ENCODE peak calls at places on chromosome 14, in seven cellular contexts. K, Y, C, T, U, O and H are unnamed samples.

GRCh38 chr14:64773046-64773445 is 68.8 kb downstream of the PLEKHG3 start:
- DNase-seq in Y (no peak), K (no peak), T (no peak), C (no peak), O (no peak), U (no peak), H (no peak)

GRCh38 chr14:65303902-65304222 is 108.7 kb upstream of the FUT8 start:
- DNase-seq in C (no peak), Y (no peak), U (no peak), T (no peak), O (no peak), K (no peak), H (no peak)

GRCh38 chr14:28609228-28609828 is 157.3 kb upstream of the FOXG1 start:
- DNase-seq in Y (no peak), T (peak; percentile 15), C (peak; percentile 13), K (no peak), O (no peak), U (peak; percentile 64), H (peak; percentile 59)

GRCh38 chr14:32473476-32473875 is 144.4 kb downstream of the AKAP6 start:
- DNase-seq in Y (no peak), O (no peak), C (peak; percentile 60), U (no peak), T (no peak), K (peak; percentile 34), H (no peak)

GRCh38 chr14:30751646-30752416 is 122.5 kb upstream of the COCH start:
- DNase-seq in Y (no peak), K (no peak), T (no peak), U (no peak), O (no peak), C (no peak), H (no peak)

GRCh38 chr14:38944691-38945090 is 158.3 kb downstream of the SEC23A start:
- DNase-seq in K (no peak), T (no peak), U (no peak), O (no peak), Y (no peak), C (no peak), H (no peak)

GRCh38 chr14:104112609-104113571 is 25.5 kb upstream of the KIF26A start:
- DNase-seq in C (no peak), T (no peak), K (no peak), U (no peak), Y (no peak), O (no peak), H (no peak)

GRCh38 chr14:74019743-74020142 is 594 bp downstream of the BBOF1 start:
- DNase-seq in T (no peak), U (no peak), K (no peak), C (peak; percentile 29), Y (no peak), O (no peak), H (no peak)

GRCh38 chr14:53325176-53325806 is 172.2 kb upstream of the DDHD1 start:
- DNase-seq in O (no peak), U (no peak), C (no peak), T (no peak), Y (no peak), K (no peak), H (no peak)

GRCh38 chr14:90559811-90560492 is 163.1 kb downstream of the CALM1 start:
- DNase-seq in U (no peak), Y (no peak), T (no peak), O (no peak), C (no peak), K (no peak), H (no peak)

GRCh38 chr14:104516906-104517305 is 62.7 kb upstream of the C14orf180 start:
- DNase-seq in O (no peak), T (no peak), Y (no peak), U (no peak), C (no peak), K (no peak), H (no peak)

GRCh38 chr14:32050839-32051238 is 26.3 kb upstream of the ARHGAP5 start:
- DNase-seq in O (no peak), K (no peak), T (no peak), Y (no peak), U (no peak), C (no peak), H (no peak)

GRCh38 chr14:76761849-76762616 is 765 bp downstream of the VASH1 start:
- DNase-seq in O (no peak), K (peak; percentile 28), C (no peak), T (no peak), Y (no peak), U (no peak), H (no peak)

GRCh38 chr14:89641495-89642162 is 224.6 kb upstream of the FOXN3 start:
- DNase-seq in O (no peak), K (no peak), T (peak; percentile 58), Y (no peak), C (no peak), U (no peak), H (no peak)

GRCh38 chr14:105854600-105855245 is 328.3 kb downstream of the TMEM121 start:
- DNase-seq in Y (no peak), K (no peak), O (no peak), T (peak; percentile 5), U (no peak), C (no peak), H (no peak)

GRCh38 chr14:49479432-49479831 is 106.7 kb downstream of the RPS29 start:
- DNase-seq in C (no peak), U (no peak), O (no peak), K (peak; percentile 35), Y (no peak), T (no peak), H (no peak)

GRCh38 chr14:64253672-64254071 is 40.5 kb downstream of the ESR2 start:
- DNase-seq in O (no peak), U (no peak), T (no peak), Y (no peak), C (peak; percentile 67), K (no peak), H (no peak)

GRCh38 chr14:103684871-103685270 is 30.4 kb downstream of the XRCC3 start:
- DNase-seq in C (no peak), T (no peak), K (no peak), O (no peak), Y (no peak), U (no peak), H (no peak)

GRCh38 chr14:94532462-94532861 is 23.2 kb upstream of the SERPINA12 start:
- DNase-seq in U (no peak), Y (no peak), O (no peak), T (no peak), C (no peak), K (no peak), H (no peak)

GRCh38 chr14:30957813-30958370 is 67.6 kb upstream of the AP4S1 start:
- DNase-seq in Y (no peak), O (no peak), T (no peak), C (no peak), K (no peak), U (no peak), H (no peak)

GRCh38 chr14:66359500-66359899 is 126.7 kb upstream of the CCDC196 start:
- DNase-seq in T (peak; percentile 51), C (peak; percentile 22), U (peak; percentile 65), Y (no peak), K (no peak), O (no peak), H (peak; percentile 33)

GRCh38 chr14:61128382-61129167 is 147.5 kb downstream of the SLC38A6 start:
- DNase-seq in K (no peak), T (no peak), U (no peak), O (no peak), Y (no peak), C (no peak), H (no peak)

GRCh38 chr14:83556746-83557460 is 1973.0 kb upstream of the FLRT2 start:
- DNase-seq in T (no peak), U (no peak), O (no peak), C (peak; percentile 58), K (no peak), Y (no peak), H (no peak)

GRCh38 chr14:100740196-100740825 is 13.6 kb downstream of the DLK1 start:
- DNase-seq in K (no peak), O (no peak), Y (no peak), T (no peak), C (no peak), U (no peak), H (no peak)

GRCh38 chr14:34347683-34348082 is 114.4 kb downstream of the SPTSSA start:
- DNase-seq in T (peak; percentile 9), Y (no peak), O (no peak), C (no peak), U (no peak), K (no peak), H (no peak)

GRCh38 chr14:38129705-38130104 is 78.0 kb upstream of the SSTR1 start:
- DNase-seq in T (no peak), K (no peak), U (no peak), O (no peak), Y (no peak), C (no peak), H (no peak)

GRCh38 chr14:58367296-58367695 is 28.4 kb upstream of the TOMM20L start:
- DNase-seq in K (no peak), Y (no peak), C (no peak), O (no peak), T (no peak), U (no peak), H (no peak)

GRCh38 chr14:67765192-67765834 is 51.1 kb downstream of the ZFYVE26 start:
- DNase-seq in O (no peak), Y (no peak), U (no peak), K (no peak), C (no peak), T (no peak), H (no peak)

GRCh38 chr14:70073924-70074566 is 114.7 kb downstream of the SLC8A3 start:
- DNase-seq in K (peak; percentile 60), Y (peak; percentile 27), U (peak; percentile 61), T (peak; percentile 54), C (peak; percentile 58), O (no peak), H (peak; percentile 75)

GRCh38 chr14:96821501-96821900 is 24.3 kb downstream of the VRK1 start:
- DNase-seq in K (no peak), Y (no peak), C (no peak), O (no peak), U (no peak), T (no peak), H (no peak)

GRCh38 chr14:23301288-23301968 is 1.2 kb downstream of the PPP1R3E start:
- DNase-seq in C (peak; percentile 97), U (peak; percentile 98), T (peak; percentile 96), O (peak; percentile 88), Y (peak; percentile 100), K (peak; percentile 97), H (peak; percentile 99)

GRCh38 chr14:99037777-99038176 is 234.2 kb downstream of the BCL11B start:
- DNase-seq in T (no peak), C (no peak), Y (no peak), U (no peak), K (no peak), O (no peak), H (no peak)

GRCh38 chr14:76719664-76720063 is 41.6 kb upstream of the VASH1 start:
- DNase-seq in T (no peak), C (no peak), O (no peak), Y (no peak), K (peak; percentile 25), U (no peak), H (no peak)

GRCh38 chr14:52299692-52300278 is 14.3 kb upstream of the PTGER2 start:
- DNase-seq in U (peak; percentile 43), C (peak; percentile 60), K (no peak), T (peak; percentile 45), O (no peak), Y (no peak), H (no peak)

GRCh38 chr14:57998731-57999130 is 132.8 kb upstream of the SLC35F4 start:
- DNase-seq in Y (no peak), K (no peak), T (no peak), C (no peak), U (no peak), O (no peak), H (no peak)